ENCODE peak calls at places on chromosomes 3 and 15, in nine cellular contexts. Y is HepG2, U is stomach, K is left ventricle myocardium inferior, S is ovary, Z is left lung, M is DND-41, V is iPS DF 6.9, R is spleen. B is an unnamed sample. For H3K4me1, the result is how much of the 10 kb centered on the place peaks cover.

GRCh38 chr3:111668912-111669488 is 73.9 kb upstream of the ZBED2 start:
- DNase-seq in K (no peak), Y (peak), R (no peak), V (no peak), Z (no peak), M (no peak), S (no peak), U (no peak), B (peak)

GRCh38 chr3:46778101-46778500 is 60.4 kb upstream of the PRSS50 start:
- DNase-seq in Y (no peak), U (no peak), V (no peak), R (no peak), S (no peak), M (no peak), Z (no peak), K (no peak), B (no peak)

GRCh38 chr15:49155834-49156627 is 632 bp upstream of the COPS2 start:
- DNase-seq in Z (no peak), Y (peak), R (no peak), M (peak), V (no peak), S (no peak), U (no peak), K (no peak), B (no peak)

GRCh38 chr3:22471557-22471956 is 720.5 kb upstream of the ZNF385D start:
- DNase-seq in M (no peak), U (no peak), K (no peak), Y (no peak), S (no peak), Z (no peak), V (no peak), R (no peak), B (no peak)

GRCh38 chr15:20340931-20341661 is 200.5 kb downstream of the GOLGA6L6 start:
- DNase-seq in K (peak), Y (no peak), Z (peak), U (peak), V (no peak), R (peak), S (peak), M (peak), B (peak)

GRCh38 chr3:52226229-52226817 is 878 bp upstream of the TLR9 start:
- DNase-seq in S (no peak), M (no peak), Y (no peak), Z (no peak), U (no peak), K (no peak), V (no peak), R (no peak), B (no peak)

GRCh38 chr3:111917300-111917699 is 58.2 kb downstream of the PHLDB2 start:
- DNase-seq in R (no peak), Z (no peak), M (no peak), Y (no peak), V (no peak), S (no peak), U (no peak), K (no peak), B (no peak)

GRCh38 chr3:52978109-52978754 is 67.6 kb downstream of the SFMBT1 start:
- DNase-seq in R (no peak), Z (no peak), Y (no peak), M (no peak), S (no peak), K (peak), V (no peak), U (no peak), B (no peak)

GRCh38 chr3:165159760-165160421 is 36.3 kb downstream of the SLITRK3 start:
- DNase-seq in K (no peak), M (no peak), S (no peak), V (no peak), U (no peak), Z (no peak), Y (no peak), R (no peak), B (no peak)

GRCh38 chr15:100781961-100782525 is 97.6 kb upstream of the ALDH1A3 start:
- DNase-seq in V (peak), U (no peak), S (peak), M (no peak), Z (peak), Y (no peak), K (no peak), R (no peak), B (no peak)

GRCh38 chr15:48486228-48486627 is 155.0 kb downstream of the DUT start:
- DNase-seq in Z (no peak), M (no peak), V (no peak), U (no peak), S (no peak), R (no peak), Y (no peak), K (no peak), B (no peak)

GRCh38 chr3:170493712-170494182 is 75.1 kb downstream of the CLDN11 start:
- DNase-seq in Y (peak), K (no peak), R (no peak), S (no peak), Z (no peak), V (no peak), U (no peak), M (no peak), B (no peak)

GRCh38 chr3:197080344-197080743 is 50.7 kb upstream of the MELTF start:
- DNase-seq in K (no peak), Y (no peak), S (no peak), R (no peak), Z (no peak), V (no peak), M (no peak), U (no peak), B (no peak)

GRCh38 chr15:31824009-31824408 is 206.3 kb upstream of the CHRNA7 start:
- DNase-seq in R (no peak), Z (no peak), M (no peak), K (no peak), V (no peak), Y (no peak), U (no peak), S (no peak), B (no peak)

GRCh38 chr15:72912121-72912520 is 128.6 kb upstream of the ADPGK start:
- DNase-seq in Z (no peak), M (no peak), V (no peak), R (no peak), Y (no peak), S (no peak), U (no peak), K (no peak), B (no peak)

GRCh38 chr3:41120461-41120860 is 78.8 kb upstream of the CTNNB1 start:
- DNase-seq in U (no peak), M (no peak), Z (no peak), S (no peak), K (no peak), V (no peak), Y (no peak), R (no peak), B (no peak)

GRCh38 chr3:55309336-55309735 is 177.8 kb downstream of the WNT5A start:
- DNase-seq in Z (no peak), M (no peak), U (no peak), S (no peak), R (no peak), K (no peak), Y (no peak), V (no peak), B (no peak)

GRCh38 chr3:165522371-165522770 is 314.9 kb downstream of the BCHE start:
- DNase-seq in S (no peak), R (no peak), K (no peak), M (no peak), Y (no peak), Z (no peak), U (no peak), V (no peak), B (no peak)

GRCh38 chr15:56244811-56245576 is 1.3 kb upstream of the RFX7 start:
- DNase-seq in R (peak), M (peak), V (no peak), Z (no peak), S (peak), Y (peak), K (no peak), U (peak), B (peak)

GRCh38 chr3:191915717-191916116 is 454.8 kb downstream of the PYDC2 start:
- DNase-seq in S (no peak), Z (no peak), R (no peak), M (no peak), V (no peak), K (no peak), Y (no peak), U (no peak), B (no peak)

GRCh38 chr3:51568041-51568440 is 29.5 kb downstream of the RAD54L2 start:
- DNase-seq in V (no peak), M (no peak), Y (no peak), R (no peak), Z (no peak), U (no peak), K (no peak), S (no peak), B (no peak)

GRCh38 chr15:71296032-71296686 is 180.9 kb downstream of the THSD4 start:
- DNase-seq in M (no peak), Y (no peak), K (no peak), U (no peak), Z (no peak), V (no peak), S (no peak), R (no peak), B (no peak)

GRCh38 chr3:118938183-118938961 is 96.3 kb downstream of the IGSF11 start:
- DNase-seq in V (no peak), S (no peak), M (no peak), Y (no peak), Z (no peak), K (no peak), U (no peak), R (no peak), B (peak)

GRCh38 chr3:118931996-118932395 is 102.7 kb downstream of the IGSF11 start:
- DNase-seq in R (no peak), M (no peak), K (no peak), V (no peak), Z (no peak), U (no peak), S (no peak), Y (no peak), B (no peak)

GRCh38 chr3:118927449-118927848 is 107.2 kb downstream of the IGSF11 start:
- DNase-seq in K (no peak), M (no peak), R (no peak), Y (no peak), U (no peak), Z (no peak), S (no peak), V (no peak), B (no peak)

GRCh38 chr3:118936811-118937210 is 97.8 kb downstream of the IGSF11 start:
- DNase-seq in S (no peak), R (no peak), K (no peak), Z (no peak), M (no peak), U (no peak), Y (no peak), V (no peak), B (no peak)

DNA sequence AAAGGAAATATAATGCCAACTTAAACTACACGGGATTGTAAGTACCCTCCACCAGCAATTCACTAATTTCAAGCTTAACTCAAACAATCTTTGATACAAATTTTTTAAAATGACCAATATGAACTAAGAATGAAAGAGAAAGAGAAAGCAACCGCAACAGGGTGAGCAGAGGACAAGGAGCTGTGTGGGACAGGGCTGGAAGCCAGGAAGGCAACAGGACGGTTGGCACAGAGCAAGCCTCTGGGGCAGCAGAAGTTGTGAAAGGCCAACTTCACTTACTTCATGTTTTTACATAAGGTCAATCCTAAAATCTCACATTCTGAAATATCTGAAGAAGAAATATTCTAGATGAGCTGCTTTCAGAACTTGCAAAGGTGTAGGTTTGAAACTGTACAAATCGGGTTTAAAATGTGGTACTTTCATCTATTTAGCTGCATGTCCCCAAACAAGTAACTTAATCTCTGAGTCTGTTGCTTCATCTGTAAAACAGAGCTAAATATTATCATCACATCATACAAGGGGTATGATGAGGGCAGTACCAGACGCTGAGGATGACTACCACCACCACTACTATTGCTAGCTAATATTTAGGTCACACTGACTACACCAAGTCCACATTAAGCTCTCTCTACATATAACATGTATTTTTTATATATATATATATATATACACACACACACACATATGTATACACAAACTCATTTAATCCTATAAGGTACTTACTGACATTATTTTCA is 101.7 kb downstream of the IGSF11 start:
- DNase-seq in M (no peak), S (peak), V (no peak), R (no peak), Z (peak), U (peak), Y (no peak), K (peak), B (no peak)
- H3K4me1 ChIP-seq in M (under half), S (under half), V (under half), R (under half), Z (under half), U (under half), Y (under half), K (under half), B (under half)

GRCh38 chr3:124269619-124270018 is 277.7 kb upstream of the ROPN1 start:
- DNase-seq in Z (no peak), Y (no peak), S (no peak), V (no peak), M (no peak), K (no peak), R (no peak), U (no peak), B (no peak)

GRCh38 chr3:124276163-124276862 is 284.4 kb upstream of the ROPN1 start:
- DNase-seq in Z (no peak), S (no peak), K (no peak), M (no peak), R (no peak), V (no peak), U (no peak), Y (no peak), B (no peak)

GRCh38 chr3:124275421-124275820 is 283.5 kb upstream of the ROPN1 start:
- DNase-seq in R (no peak), U (no peak), V (no peak), S (peak), Z (no peak), Y (no peak), M (no peak), K (peak), B (no peak)

GRCh38 chr3:124273651-124274050 is 281.7 kb upstream of the ROPN1 start:
- DNase-seq in R (no peak), U (no peak), K (no peak), M (no peak), S (no peak), Z (no peak), Y (no peak), V (no peak), B (no peak)

GRCh38 chr3:124272611-124273151 is 280.8 kb upstream of the ROPN1 start:
- DNase-seq in R (no peak), S (no peak), Y (no peak), Z (no peak), M (no peak), U (no peak), K (no peak), V (no peak), B (no peak)
- H3K4me1 ChIP-seq in R (under half), S (under half), Y (under half), Z (under half), M (under half), U (under half), K (half or more), V (under half), B (under half)

GRCh38 chr3:85360742-85361387 is 402.1 kb downstream of the CADM2 start:
- DNase-seq in M (peak), R (no peak), V (peak), S (no peak), K (no peak), Y (peak), U (peak), Z (no peak), B (no peak)
- H3K4me1 ChIP-seq in M (under half), R (under half), V (under half), S (under half), K (under half), Y (under half), U (under half), Z (under half), B (under half)

DNA sequence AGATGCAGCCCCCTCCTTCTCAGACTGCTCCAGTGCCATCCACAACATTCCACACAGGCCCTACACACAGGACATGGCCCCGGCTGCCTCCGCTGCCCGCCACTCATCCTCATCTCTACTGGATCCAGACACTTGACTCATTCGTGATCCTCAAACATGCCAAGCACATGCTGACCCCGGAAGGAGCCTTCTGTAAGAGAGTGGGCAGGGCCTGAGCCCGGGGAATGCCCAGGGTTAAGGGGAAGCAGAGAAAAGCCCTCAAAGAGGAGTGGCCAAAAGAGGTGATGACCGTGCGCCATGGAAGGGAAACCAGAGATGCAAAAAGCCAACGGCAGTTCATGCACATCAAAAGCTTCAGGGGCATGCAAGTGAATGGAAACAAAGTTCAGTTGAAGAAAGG is 46.1 kb downstream of the RFTN1 start:
- DNase-seq in V (no peak), Z (no peak), K (no peak), M (no peak), S (no peak), R (peak), Y (no peak), U (no peak), B (peak)
- H3K4me1 ChIP-seq in V (under half), Z (under half), K (half or more), M (under half), S (under half), R (under half), Y (under half), U (under half), B (under half)

GRCh38 chr3:38152660-38153059 is 12.7 kb upstream of the OXSR1 start:
- DNase-seq in Z (no peak), S (no peak), U (no peak), Y (no peak), R (no peak), K (no peak), V (no peak), M (no peak), B (no peak)
- H3K4me1 ChIP-seq in Z (half or more), S (under half), U (under half), Y (under half), R (under half), K (under half), V (under half), M (under half), B (under half)

DNA sequence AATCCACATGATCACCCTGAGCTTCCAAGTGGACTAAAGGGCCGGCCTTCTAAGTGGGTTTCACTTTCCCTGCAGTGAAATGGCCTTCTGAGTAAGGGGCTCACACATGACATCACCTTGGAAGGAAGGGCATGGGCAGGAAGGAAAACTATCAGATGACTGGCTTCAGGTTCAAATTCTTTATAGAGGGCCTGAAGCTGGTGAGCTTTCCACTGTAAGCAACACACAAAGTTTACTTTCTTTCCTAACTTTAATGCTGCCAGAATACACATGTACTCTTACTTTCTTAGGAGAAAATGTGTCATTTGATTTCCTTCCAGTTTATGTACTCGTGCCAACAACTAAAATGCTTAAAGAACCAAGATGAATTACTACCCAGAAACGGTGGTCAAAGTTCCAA is 475.6 kb downstream of the FOXP1 start:
- DNase-seq in S (no peak), R (no peak), K (no peak), Y (no peak), M (no peak), U (no peak), V (no peak), Z (no peak), B (no peak)
- H3K4me1 ChIP-seq in S (under half), R (under half), K (half or more), Y (under half), M (under half), U (under half), V (under half), Z (half or more), B (under half)

GRCh38 chr15:27133244-27133643 is 162.3 kb downstream of the GABRG3 start:
- DNase-seq in U (no peak), Y (no peak), S (no peak), R (no peak), Z (no peak), K (no peak), V (no peak), M (no peak), B (no peak)

GRCh38 chr15:27137127-27137526 is 166.1 kb downstream of the GABRG3 start:
- DNase-seq in K (no peak), S (no peak), R (no peak), U (no peak), M (no peak), Y (no peak), V (no peak), Z (no peak), B (no peak)

GRCh38 chr15:27134481-27134880 is 163.5 kb downstream of the GABRG3 start:
- DNase-seq in U (no peak), S (no peak), M (no peak), Z (no peak), Y (no peak), R (no peak), V (no peak), K (no peak), B (no peak)
- H3K4me1 ChIP-seq in U (under half), S (under half), M (under half), Z (under half), Y (under half), R (under half), V (under half), K (under half), B (under half)

GRCh38 chr3:16801223-16801622 is 83.5 kb upstream of the PLCL2 start:
- DNase-seq in Z (no peak), U (no peak), S (no peak), K (no peak), Y (no peak), M (peak), R (no peak), V (no peak), B (no peak)
- H3K4me1 ChIP-seq in Z (under half), U (under half), S (under half), K (under half), Y (under half), M (under half), R (under half), V (under half), B (under half)